ENCODE peak calls at places on chromosome 9, in seven cellular contexts. L is fibroblast of the aortic adventitia, F is transverse colon, U is dermis blood vessel endothelial cell, C is GM23248, D is astrocyte of the spinal cord, X is progenitor cell of endocrine pancreas. B is an unnamed sample.

GRCh38 chr9:99387416-99387815 is 165.3 kb downstream of the SEC61B start:
- DNase-seq in X (no peak), F (no peak), U (peak; percentile 34), D (no peak), L (no peak), C (no peak), B (no peak)

GRCh38 chr9:99024959-99025358 is 80.0 kb upstream of the TGFBR1 start:
- DNase-seq in D (peak; percentile 40), X (no peak), L (no peak), U (no peak), C (no peak), F (no peak), B (no peak)

GRCh38 chr9:77215874-77216273 is 38.5 kb downstream of the VPS13A start:
- DNase-seq in L (peak; percentile 32), C (peak; percentile 16), D (peak; percentile 19), U (peak; percentile 28), X (no peak), F (no peak), B (no peak)

GRCh38 chr9:78035369-78035993 is 3.9 kb upstream of the GNAQ start:
- DNase-seq in U (peak; percentile 93), C (peak; percentile 84), F (peak; percentile 58), D (peak; percentile 84), X (peak; percentile 17), L (peak; percentile 93), B (no peak)

GRCh38 chr9:87469833-87470465 is 27.7 kb upstream of the DAPK1 start:
- DNase-seq in D (no peak), C (no peak), U (no peak), X (no peak), F (no peak), L (no peak), B (no peak)

GRCh38 chr9:129990269-129991005 is 52.6 kb downstream of the FNBP1 start:
- DNase-seq in C (peak; percentile 31), X (no peak), F (peak; percentile 37), U (no peak), D (no peak), L (no peak), B (no peak)

GRCh38 chr9:93501406-93501805 is 48.0 kb upstream of the FAM120AOS start:
- DNase-seq in L (peak; percentile 48), X (no peak), U (peak; percentile 36), F (no peak), C (peak; percentile 27), D (peak; percentile 46), B (no peak)

GRCh38 chr9:85202596-85202995 is 533.1 kb downstream of the NTRK2 start:
- DNase-seq in F (no peak), U (no peak), D (peak; percentile 37), X (no peak), C (no peak), L (peak; percentile 43), B (no peak)

GRCh38 chr9:93258818-93259489 is 75.0 kb downstream of the WNK2 start:
- DNase-seq in L (no peak), U (no peak), D (no peak), F (peak; percentile 6), C (no peak), X (no peak), B (no peak)

GRCh38 chr9:115202960-115203751 is 85.2 kb upstream of the TNC start:
- DNase-seq in U (no peak), D (peak; percentile 64), C (peak; percentile 94), F (peak; percentile 20), L (peak; percentile 76), X (no peak), B (no peak)

GRCh38 chr9:136719212-136719880 is 7.0 kb downstream of the DIPK1B start:
- DNase-seq in C (no peak), D (no peak), X (no peak), F (no peak), L (no peak), U (peak; percentile 54), B (no peak)

GRCh38 chr9:131837316-131837715 is 97.4 kb upstream of the RAPGEF1 start:
- DNase-seq in L (no peak), C (peak; percentile 8), F (no peak), X (no peak), D (no peak), U (peak; percentile 25), B (no peak)

B was measured in mesothelial cell of epicardium.